ENCODE peak calls at places on chromosome 9, in five cellular contexts. Y is IMR-90, T is H1, A is mesenchymal stem cell, J is neuronal stem cell. C is an unnamed sample.

GRCh38 chr9:115057559-115057958 is 60.4 kb downstream of the TNC start:
- DNase-seq in Y (peak), T (no peak), A (no peak), J (no peak), C (no peak)

GRCh38 chr9:567128-567745 is 274.3 kb upstream of the DMRT1 start:
- DNase-seq in Y (no peak), T (no peak), A (no peak), J (no peak), C (no peak)

GRCh38 chr9:135701067-135701967 is 668 bp upstream of the KCNT1 start:
- DNase-seq in Y (no peak), T (no peak), A (no peak), J (no peak), C (peak)

GRCh38 chr9:86407022-86407421 is 52.8 kb upstream of the TUT7 start:
- DNase-seq in Y (peak), T (no peak), A (peak), J (no peak), C (peak)

GRCh38 chr9:114421147-114421546 is 33.4 kb upstream of the AKNA start:
- DNase-seq in Y (no peak), T (no peak), A (no peak), J (no peak), C (no peak)

GRCh38 chr9:14098102-14098501 is 215.8 kb downstream of the NFIB start:
- DNase-seq in Y (peak), T (no peak), A (peak), J (no peak), C (no peak)

GRCh38 chr9:136442330-136442729 is 2.7 kb upstream of the INPP5E start:
- DNase-seq in Y (no peak), T (no peak), A (no peak), J (no peak), C (no peak)

GRCh38 chr9:76269789-76270188 is 124.4 kb downstream of the RFK start:
- DNase-seq in Y (peak), T (no peak), A (peak), J (no peak), C (no peak)

GRCh38 chr9:113233146-113233545 is 11.8 kb downstream of the SLC31A1 start:
- DNase-seq in Y (no peak), T (no peak), A (no peak), J (no peak), C (no peak)

DNA sequence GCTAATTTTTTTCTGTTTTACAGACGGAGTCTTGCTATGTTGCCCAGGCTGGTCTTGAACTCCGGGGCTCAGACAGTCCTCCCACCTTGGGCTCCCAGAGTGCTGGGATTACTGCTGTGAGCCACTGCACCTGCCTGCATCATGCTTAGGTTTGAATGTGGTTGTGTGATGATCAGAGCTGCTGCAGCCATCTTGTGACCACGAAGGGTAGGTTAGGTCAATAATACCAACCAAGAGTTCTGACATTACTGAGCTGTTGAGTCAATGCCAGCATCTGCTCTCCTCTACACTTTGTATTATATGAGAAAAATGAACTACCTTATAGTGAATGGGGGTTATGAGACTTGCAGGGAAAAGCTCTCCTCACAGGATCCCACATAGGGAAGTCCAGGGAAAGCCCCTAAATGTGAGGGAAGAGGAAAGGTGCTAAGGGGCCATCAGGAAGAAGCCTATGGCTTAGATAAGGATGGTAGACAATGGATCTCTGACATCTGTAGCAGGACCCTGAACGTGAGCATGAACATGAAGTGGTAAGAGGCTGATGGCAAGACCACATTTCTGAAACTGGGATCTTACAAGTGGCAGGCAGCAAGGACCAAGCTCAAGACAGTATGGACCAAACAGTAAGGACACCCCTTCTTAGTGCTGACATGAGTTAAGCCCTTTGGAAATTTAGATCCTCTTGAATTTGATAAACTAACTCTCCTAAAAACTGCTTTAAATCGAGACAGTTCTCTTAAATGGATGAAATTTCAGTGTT is 75.7 kb upstream of the ZNF169 start:
- DNase-seq in Y (no peak), T (no peak), A (no peak), J (no peak), C (no peak)
- H3K23ac ChIP-seq in Y (no peak), T (no peak), A (no peak), J (no peak), C (no peak)

DNA sequence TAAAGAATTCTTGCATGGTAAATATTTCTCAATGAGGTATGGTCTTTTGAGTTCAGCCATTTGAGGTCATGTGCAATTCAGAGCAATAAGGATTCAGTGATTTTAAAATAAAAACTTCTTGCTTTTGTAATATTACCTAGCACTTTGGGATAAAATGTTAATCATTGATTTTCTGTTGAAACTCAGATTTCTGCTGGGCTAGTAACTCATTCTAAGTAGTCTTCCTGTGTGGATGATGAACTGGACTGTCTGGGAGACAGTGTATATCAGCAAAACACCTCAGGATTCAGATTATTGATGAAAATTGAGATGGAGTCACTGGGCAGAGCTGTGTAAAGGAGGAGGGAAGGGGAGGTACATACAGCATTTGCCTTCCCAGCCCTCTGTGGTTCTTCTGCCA is 10.8 kb upstream of the PSAT1 start:
- DNase-seq in Y (no peak), T (no peak), A (no peak), J (no peak), C (no peak)
- H3K27ac ChIP-seq in Y (no peak), T (no peak), A (peak), J (no peak), C (no peak)

GRCh38 chr9:32380944-32381343 is 3.5 kb upstream of the ACO1 start:
- DNase-seq in Y (no peak), T (no peak), A (no peak), J (no peak), C (no peak)
- H2BK5ac ChIP-seq in Y (no peak), T (no peak), A (no peak), J (no peak), C (no peak)

DNA sequence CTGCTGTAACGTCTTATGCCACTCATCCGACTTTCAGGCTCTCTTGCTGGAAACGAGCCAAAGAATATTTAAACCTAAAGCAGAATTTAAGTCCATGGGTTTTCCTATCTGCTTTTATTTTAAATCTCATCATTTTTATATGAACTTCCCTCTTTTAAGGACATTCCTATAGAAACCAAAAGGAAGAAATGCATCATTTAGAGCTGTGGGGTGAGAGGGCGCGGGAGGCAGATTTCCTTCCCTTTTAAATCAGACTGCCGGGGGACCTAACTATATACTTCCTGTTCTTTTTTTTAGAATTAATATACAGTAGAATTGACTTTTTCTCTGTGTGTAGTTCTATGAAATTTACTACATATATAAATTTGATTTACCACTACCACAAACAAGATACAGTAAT is 468.8 kb downstream of the BNC2 start:
- DNase-seq in Y (no peak), T (no peak), A (no peak), J (no peak), C (no peak)
- H3K23ac ChIP-seq in Y (no peak), T (no peak), A (no peak), J (no peak), C (no peak)

DNA sequence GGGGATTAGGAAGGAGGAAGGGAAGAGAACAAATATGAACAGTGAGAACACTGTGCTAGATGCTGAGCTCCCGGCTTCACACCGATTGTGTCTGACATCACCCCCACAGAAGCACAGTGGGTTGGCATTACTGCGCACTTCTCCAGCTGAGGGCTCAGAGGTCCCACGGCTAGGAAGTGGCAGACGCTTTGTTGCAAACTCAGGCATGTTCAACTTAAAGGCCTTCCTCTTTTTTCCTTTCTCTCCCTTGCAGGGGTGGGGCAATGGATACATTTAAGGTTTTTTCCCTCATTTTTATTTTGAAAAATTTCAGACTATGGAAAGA is 15.5 kb upstream of the SHB start:
- DNase-seq in Y (no peak), T (no peak), A (no peak), J (no peak), C (no peak)
- H3K27ac ChIP-seq in Y (no peak), T (no peak), A (no peak), J (no peak), C (no peak)

DNA sequence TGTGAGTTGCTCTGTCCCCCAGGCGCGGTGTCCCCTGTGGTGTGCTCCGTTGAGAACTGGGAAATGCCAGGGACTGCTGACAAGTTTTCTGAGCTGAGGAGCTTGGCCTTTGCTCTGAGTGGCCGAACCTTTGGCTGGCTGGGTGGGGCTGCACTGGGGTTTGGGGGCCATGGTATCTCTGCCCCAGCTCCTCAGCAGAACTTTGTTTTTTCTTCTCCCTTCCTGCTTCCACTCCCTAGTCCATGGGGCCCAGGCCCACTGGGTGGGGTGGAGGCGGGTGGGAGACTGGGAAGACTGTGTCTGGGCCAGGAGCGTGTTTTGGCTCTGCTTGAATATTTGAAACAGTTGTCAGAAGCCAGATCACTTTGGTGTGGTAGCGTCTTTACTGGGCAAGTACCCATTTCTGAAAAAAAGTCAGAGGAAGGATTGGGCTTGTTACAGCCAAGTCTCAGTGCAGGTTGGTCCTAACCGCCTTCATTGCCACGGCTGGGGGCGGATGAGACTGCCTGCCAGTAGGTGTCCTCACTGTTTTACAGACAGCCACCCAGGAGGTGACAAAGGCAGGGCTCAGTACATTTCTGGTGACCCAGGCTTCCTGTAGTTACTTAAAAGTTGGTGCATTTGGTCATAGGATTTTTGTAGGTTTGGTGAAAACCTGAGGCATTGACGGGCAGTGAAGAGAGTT is 92.7 kb downstream of the DAB2IP start:
- DNase-seq in Y (peak), T (no peak), A (peak), J (no peak), C (peak)
- H2BK5ac ChIP-seq in Y (peak), T (peak), A (no peak), J (no peak), C (no peak)